ENCODE peak calls at places on chromosomes 2 and 18, in four cellular contexts. One of them, this sample, is unnamed.

GRCh38 chr2:238030422-238031155 is 30.2 kb upstream of the SCLY start:
- DNase-seq in Peyer's patch: no peak
- DNase-seq in body of pancreas: no peak
- DNase-seq in ovary: no peak
- DNase-seq in this sample: no peak

GRCh38 chr2:3651686-3652516 is 6.1 kb upstream of the ALLC start:
- DNase-seq in Peyer's patch: peak; percentile 70
- DNase-seq in body of pancreas: peak; percentile 43
- DNase-seq in ovary: peak; percentile 43
- DNase-seq in this sample: peak; percentile 82

GRCh38 chr2:86226780-86227520 is 27.7 kb downstream of the MRPL35 start:
- DNase-seq in Peyer's patch: no peak
- DNase-seq in body of pancreas: no peak
- DNase-seq in ovary: no peak
- DNase-seq in this sample: no peak

GRCh38 chr2:84678214-84678613 is 161.9 kb downstream of the DNAH6 start:
- DNase-seq in Peyer's patch: no peak
- DNase-seq in body of pancreas: no peak
- DNase-seq in ovary: no peak
- DNase-seq in this sample: no peak

GRCh38 chr2:238170386-238171071 is 11.8 kb downstream of the ERFE start:
- DNase-seq in Peyer's patch: no peak
- DNase-seq in body of pancreas: no peak
- DNase-seq in ovary: no peak
- DNase-seq in this sample: peak; percentile 87

GRCh38 chr2:241703128-241703604 is 1.3 kb downstream of the ING5 start:
- DNase-seq in Peyer's patch: no peak
- DNase-seq in body of pancreas: no peak
- DNase-seq in ovary: no peak
- DNase-seq in this sample: no peak

GRCh38 chr2:206201075-206201848 is 41.6 kb downstream of the EEF1B2 start:
- DNase-seq in Peyer's patch: no peak
- DNase-seq in body of pancreas: no peak
- DNase-seq in ovary: no peak
- DNase-seq in this sample: no peak

GRCh38 chr2:88329815-88330603 is 122.5 kb downstream of the FOXI3 start:
- DNase-seq in Peyer's patch: no peak
- DNase-seq in body of pancreas: no peak
- DNase-seq in ovary: no peak
- DNase-seq in this sample: no peak

GRCh38 chr18:22282311-22283235 is 113.2 kb downstream of the GATA6 start:
- DNase-seq in Peyer's patch: no peak
- DNase-seq in body of pancreas: no peak
- DNase-seq in ovary: no peak
- DNase-seq in this sample: no peak

GRCh38 chr2:128523490-128523889 is 204.8 kb upstream of the HS6ST1 start:
- DNase-seq in Peyer's patch: no peak
- DNase-seq in body of pancreas: no peak
- DNase-seq in ovary: no peak
- DNase-seq in this sample: no peak

GRCh38 chr18:78984941-78985784 is 5.5 kb downstream of the SALL3 start:
- DNase-seq in Peyer's patch: no peak
- DNase-seq in body of pancreas: no peak
- DNase-seq in ovary: no peak
- DNase-seq in this sample: no peak

GRCh38 chr2:220682616-220683015 is 889.5 kb downstream of the EPHA4 start:
- DNase-seq in Peyer's patch: no peak
- DNase-seq in body of pancreas: no peak
- DNase-seq in ovary: no peak
- DNase-seq in this sample: no peak

GRCh38 chr2:203534486-203535077 is 519 bp downstream of the RAPH1 start:
- DNase-seq in Peyer's patch: no peak
- DNase-seq in body of pancreas: no peak
- DNase-seq in ovary: peak; percentile 32
- DNase-seq in this sample: peak; percentile 31

GRCh38 chr2:100160396-100160795 is 18.0 kb upstream of the AFF3 start:
- DNase-seq in Peyer's patch: no peak
- DNase-seq in body of pancreas: no peak
- DNase-seq in ovary: no peak
- DNase-seq in this sample: no peak

GRCh38 chr2:120496759-120497158 is 150.8 kb downstream of the INHBB start:
- DNase-seq in Peyer's patch: no peak
- DNase-seq in body of pancreas: no peak
- DNase-seq in ovary: no peak
- DNase-seq in this sample: no peak

GRCh38 chr2:109388018-109388417 is 225.7 kb downstream of the SEPTIN10 start:
- DNase-seq in Peyer's patch: no peak
- DNase-seq in body of pancreas: no peak
- DNase-seq in ovary: no peak
- DNase-seq in this sample: no peak

GRCh38 chr18:8721716-8722115 is 16.4 kb downstream of the MTCL1 start:
- DNase-seq in Peyer's patch: no peak
- DNase-seq in body of pancreas: no peak
- DNase-seq in ovary: no peak
- DNase-seq in this sample: no peak

GRCh38 chr2:129004485-129004884 is 685.8 kb upstream of the HS6ST1 start:
- DNase-seq in Peyer's patch: no peak
- DNase-seq in body of pancreas: no peak
- DNase-seq in ovary: no peak
- DNase-seq in this sample: no peak

GRCh38 chr2:98601532-98602132 is 6.7 kb downstream of the COA5 start:
- DNase-seq in Peyer's patch: no peak
- DNase-seq in body of pancreas: no peak
- DNase-seq in ovary: no peak
- DNase-seq in this sample: no peak

GRCh38 chr2:47180531-47180930 is 25.4 kb upstream of the STPG4 start:
- DNase-seq in Peyer's patch: no peak
- DNase-seq in body of pancreas: no peak
- DNase-seq in ovary: no peak
- DNase-seq in this sample: no peak

GRCh38 chr2:10523406-10524189 is 75.5 kb upstream of the ODC1 start:
- DNase-seq in Peyer's patch: no peak
- DNase-seq in body of pancreas: no peak
- DNase-seq in ovary: no peak
- DNase-seq in this sample: no peak

GRCh38 chr2:67462741-67463496 is 65.8 kb downstream of the ETAA1 start:
- DNase-seq in Peyer's patch: no peak
- DNase-seq in body of pancreas: no peak
- DNase-seq in ovary: no peak
- DNase-seq in this sample: no peak

GRCh38 chr18:21184396-21184996 is 57.5 kb upstream of the GREB1L start:
- DNase-seq in Peyer's patch: no peak
- DNase-seq in body of pancreas: no peak
- DNase-seq in ovary: no peak
- DNase-seq in this sample: no peak

GRCh38 chr2:974054-974453 is 23.4 kb downstream of the SNTG2 start:
- DNase-seq in Peyer's patch: peak; percentile 26
- DNase-seq in body of pancreas: no peak
- DNase-seq in ovary: no peak
- DNase-seq in this sample: no peak

GRCh38 chr18:73563345-73563744 is 584.3 kb downstream of the FBXO15 start:
- DNase-seq in Peyer's patch: no peak
- DNase-seq in body of pancreas: no peak
- DNase-seq in ovary: no peak
- DNase-seq in this sample: no peak

GRCh38 chr2:68177541-68177940 is 19.9 kb downstream of the PNO1 start:
- DNase-seq in Peyer's patch: no peak
- DNase-seq in body of pancreas: no peak
- DNase-seq in ovary: no peak
- DNase-seq in this sample: no peak

GRCh38 chr18:59021500-59021899 is 118.2 kb upstream of the SEC11C start:
- DNase-seq in Peyer's patch: no peak
- DNase-seq in body of pancreas: no peak
- DNase-seq in ovary: no peak
- DNase-seq in this sample: no peak
- TF ChIP-seq CTCF in Peyer's patch: no peak
- TF ChIP-seq CTCF in body of pancreas: no peak
- TF ChIP-seq CTCF in ovary: no peak
- TF ChIP-seq CTCF in this sample: no peak

GRCh38 chr2:160418398-160418765 is 75.2 kb downstream of the RBMS1 start:
- DNase-seq in Peyer's patch: no peak
- DNase-seq in body of pancreas: no peak
- DNase-seq in ovary: no peak
- DNase-seq in this sample: no peak

GRCh38 chr2:160419776-160420521 is 73.7 kb downstream of the RBMS1 start:
- DNase-seq in Peyer's patch: no peak
- DNase-seq in body of pancreas: no peak
- DNase-seq in ovary: no peak
- DNase-seq in this sample: no peak

GRCh38 chr2:160418853-160419252 is 74.8 kb downstream of the RBMS1 start:
- DNase-seq in Peyer's patch: no peak
- DNase-seq in body of pancreas: no peak
- DNase-seq in ovary: no peak
- DNase-seq in this sample: no peak

GRCh38 chr2:160415991-160416390 is 77.6 kb downstream of the RBMS1 start:
- DNase-seq in Peyer's patch: no peak
- DNase-seq in body of pancreas: no peak
- DNase-seq in ovary: no peak
- DNase-seq in this sample: no peak

GRCh38 chr2:160417745-160418397 is 75.7 kb downstream of the RBMS1 start:
- DNase-seq in Peyer's patch: no peak
- DNase-seq in body of pancreas: no peak
- DNase-seq in ovary: no peak
- DNase-seq in this sample: no peak
- TF ChIP-seq POLR2A in Peyer's patch: no peak
- TF ChIP-seq POLR2A in body of pancreas: no peak
- TF ChIP-seq POLR2A in ovary: no peak
- TF ChIP-seq POLR2A in this sample: no peak

DNA sequence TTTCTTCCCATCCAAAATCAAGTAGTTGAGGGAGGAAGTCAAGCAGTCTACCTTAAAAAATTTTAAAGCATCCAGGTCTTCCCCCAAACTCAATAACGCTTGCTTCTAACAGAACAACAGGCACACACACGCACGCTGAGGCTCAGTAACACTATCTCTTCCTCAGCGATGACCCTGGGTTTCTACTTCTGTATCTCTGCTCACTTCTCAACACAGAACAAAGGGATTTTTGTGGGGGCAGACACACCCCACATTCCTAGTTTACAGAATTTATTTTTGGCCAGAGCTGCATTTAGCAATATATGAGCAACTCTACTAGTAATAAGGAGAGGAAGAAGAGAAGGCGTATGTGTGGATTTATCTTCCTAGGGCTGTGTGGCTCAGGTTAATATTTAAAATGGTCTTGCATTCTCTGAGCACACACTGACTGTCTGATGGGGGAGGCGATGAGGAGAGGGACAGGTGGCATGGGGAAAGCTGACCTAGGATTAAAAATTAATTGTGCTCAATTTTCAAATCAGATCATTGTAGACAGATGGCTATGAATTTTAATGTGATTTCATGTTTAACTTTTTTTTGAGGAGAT is 71.3 kb upstream of the PPM1B start:
- DNase-seq in Peyer's patch: no peak
- DNase-seq in body of pancreas: no peak
- DNase-seq in ovary: no peak
- DNase-seq in this sample: no peak
- H3K27ac ChIP-seq in Peyer's patch: no peak overlapping the region
- H3K27ac ChIP-seq in body of pancreas: no peak overlapping the region
- H3K27ac ChIP-seq in ovary: no peak overlapping the region
- H3K27ac ChIP-seq in this sample: no peak overlapping the region

DNA sequence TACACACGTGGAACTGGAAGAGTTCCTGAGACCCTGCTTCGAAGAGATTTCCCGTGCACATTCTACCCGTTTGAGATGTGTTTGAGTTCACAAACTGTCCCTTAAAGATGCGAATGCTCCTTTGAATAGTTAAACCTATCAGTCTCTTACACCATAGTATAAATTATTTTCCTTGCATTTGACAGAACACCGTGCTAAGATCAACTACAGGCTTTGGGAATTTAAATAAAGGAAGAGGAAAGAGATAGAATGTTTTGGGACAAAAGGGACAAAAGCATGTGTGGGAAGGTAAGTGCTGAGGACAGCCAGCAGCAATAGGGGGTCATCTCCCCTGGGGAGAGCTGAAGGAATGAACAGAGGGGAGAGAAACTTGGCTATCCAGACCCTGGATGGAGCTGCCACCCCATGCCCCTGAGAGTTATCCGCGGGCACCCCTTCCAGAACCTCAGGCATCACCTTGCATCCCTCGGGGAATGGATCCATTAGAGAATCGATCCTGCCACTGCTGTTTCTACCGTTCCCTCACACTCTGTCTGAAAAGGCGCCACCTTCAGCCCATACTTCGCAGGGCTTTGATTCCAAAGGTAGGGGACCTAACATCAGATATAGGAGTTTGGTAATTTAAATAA is 890 bp upstream of the ADCY3 start:
- DNase-seq in Peyer's patch: no peak
- DNase-seq in body of pancreas: no peak
- DNase-seq in ovary: no peak
- DNase-seq in this sample: no peak
- TF ChIP-seq CTCF in Peyer's patch: peak; percentile 18
- TF ChIP-seq CTCF in body of pancreas: no peak
- TF ChIP-seq CTCF in ovary: no peak
- TF ChIP-seq CTCF in this sample: no peak

GRCh38 chr2:173090291-173090877 is 14.7 kb downstream of the MAP3K20 start:
- DNase-seq in Peyer's patch: no peak
- DNase-seq in body of pancreas: no peak
- DNase-seq in ovary: peak; percentile 29
- DNase-seq in this sample: peak; percentile 63
- TF ChIP-seq POLR2A in Peyer's patch: no peak
- TF ChIP-seq POLR2A in body of pancreas: no peak
- TF ChIP-seq POLR2A in ovary: no peak
- TF ChIP-seq POLR2A in this sample: no peak

GRCh38 chr2:70385966-70386595 is 84.2 kb upstream of the FAM136A start:
- DNase-seq in Peyer's patch: no peak
- DNase-seq in body of pancreas: no peak
- DNase-seq in ovary: no peak
- DNase-seq in this sample: peak; percentile 36

GRCh38 chr2:70388128-70388527 is 86.3 kb upstream of the FAM136A start:
- DNase-seq in Peyer's patch: no peak
- DNase-seq in body of pancreas: no peak
- DNase-seq in ovary: no peak
- DNase-seq in this sample: no peak

GRCh38 chr2:70391259-70391658 is 89.4 kb upstream of the FAM136A start:
- DNase-seq in Peyer's patch: no peak
- DNase-seq in body of pancreas: no peak
- DNase-seq in ovary: no peak
- DNase-seq in this sample: no peak

GRCh38 chr2:70391988-70392387 is 90.1 kb upstream of the FAM136A start:
- DNase-seq in Peyer's patch: no peak
- DNase-seq in body of pancreas: no peak
- DNase-seq in ovary: no peak
- DNase-seq in this sample: no peak

GRCh38 chr2:70388813-70389212 is 86.9 kb upstream of the FAM136A start:
- DNase-seq in Peyer's patch: no peak
- DNase-seq in body of pancreas: no peak
- DNase-seq in ovary: no peak
- DNase-seq in this sample: no peak
- H3K27ac ChIP-seq in Peyer's patch: no peak overlapping the region
- H3K27ac ChIP-seq in body of pancreas: no peak overlapping the region
- H3K27ac ChIP-seq in ovary: no peak overlapping the region
- H3K27ac ChIP-seq in this sample: no peak overlapping the region

GRCh38 chr18:5787936-5788335 is 107.4 kb downstream of the TMEM200C start:
- DNase-seq in Peyer's patch: no peak
- DNase-seq in body of pancreas: no peak
- DNase-seq in ovary: no peak
- DNase-seq in this sample: no peak
- TF ChIP-seq CTCF in Peyer's patch: no peak
- TF ChIP-seq CTCF in body of pancreas: no peak
- TF ChIP-seq CTCF in ovary: no peak
- TF ChIP-seq CTCF in this sample: no peak

This sample was measured in upper lobe of left lung.